ENCODE peak calls at places on chromosome 21, in nine cellular contexts. One of them, this sample, is unnamed.

GRCh38 chr21:35342440-35342839 is 293.3 kb upstream of the RUNX1 start:
- DNase-seq in fibroblast of lung: no peak
- DNase-seq in IMR-90: no peak
- DNase-seq in kidney: no peak
- DNase-seq in heart left ventricle: no peak
- DNase-seq in psoas muscle: no peak
- DNase-seq in ovary: no peak
- DNase-seq in Peyer's patch: no peak
- DNase-seq in transverse colon: no peak
- DNase-seq in this sample: no peak

GRCh38 chr21:33902349-33902748 is 13.3 kb downstream of the ATP5PO start:
- DNase-seq in fibroblast of lung: no peak
- DNase-seq in IMR-90: no peak
- DNase-seq in heart left ventricle: no peak
- DNase-seq in Peyer's patch: peak; percentile 41
- DNase-seq in psoas muscle: peak; percentile 58
- DNase-seq in kidney: no peak
- DNase-seq in transverse colon: no peak
- DNase-seq in ovary: no peak
- DNase-seq in this sample: no peak

GRCh38 chr21:33761104-33762036 is 119.1 kb downstream of the ITSN1 start:
- DNase-seq in heart left ventricle: no peak
- DNase-seq in fibroblast of lung: peak; percentile 97
- DNase-seq in psoas muscle: no peak
- DNase-seq in Peyer's patch: peak; percentile 49
- DNase-seq in ovary: no peak
- DNase-seq in transverse colon: no peak
- DNase-seq in kidney: no peak
- DNase-seq in IMR-90: peak; percentile 99
- DNase-seq in this sample: peak; percentile 34

GRCh38 chr21:35106246-35106835 is 57.2 kb upstream of the RUNX1 start:
- DNase-seq in heart left ventricle: peak; percentile 54
- DNase-seq in transverse colon: no peak
- DNase-seq in Peyer's patch: no peak
- DNase-seq in psoas muscle: no peak
- DNase-seq in IMR-90: no peak
- DNase-seq in fibroblast of lung: no peak
- DNase-seq in ovary: no peak
- DNase-seq in kidney: no peak
- DNase-seq in this sample: peak; percentile 10

GRCh38 chr21:39908265-39908923 is 41.2 kb downstream of the PCP4 start:
- DNase-seq in heart left ventricle: no peak
- DNase-seq in fibroblast of lung: no peak
- DNase-seq in ovary: no peak
- DNase-seq in Peyer's patch: no peak
- DNase-seq in transverse colon: no peak
- DNase-seq in IMR-90: no peak
- DNase-seq in kidney: no peak
- DNase-seq in psoas muscle: no peak
- DNase-seq in this sample: no peak

GRCh38 chr21:45858180-45858579 is 123.4 kb upstream of the COL6A1 start:
- DNase-seq in fibroblast of lung: no peak
- DNase-seq in Peyer's patch: no peak
- DNase-seq in transverse colon: no peak
- DNase-seq in IMR-90: no peak
- DNase-seq in kidney: no peak
- DNase-seq in ovary: no peak
- DNase-seq in psoas muscle: no peak
- DNase-seq in heart left ventricle: no peak
- DNase-seq in this sample: no peak

GRCh38 chr21:34807146-34807880 is 138.5 kb downstream of the CLIC6 start:
- DNase-seq in ovary: no peak
- DNase-seq in Peyer's patch: peak; percentile 58
- DNase-seq in kidney: no peak
- DNase-seq in psoas muscle: no peak
- DNase-seq in heart left ventricle: no peak
- DNase-seq in IMR-90: peak; percentile 97
- DNase-seq in transverse colon: no peak
- DNase-seq in fibroblast of lung: peak; percentile 94
- DNase-seq in this sample: no peak

GRCh38 chr21:37620401-37620800 is 253.8 kb downstream of the DYRK1A start:
- DNase-seq in transverse colon: no peak
- DNase-seq in psoas muscle: no peak
- DNase-seq in ovary: no peak
- DNase-seq in heart left ventricle: no peak
- DNase-seq in Peyer's patch: no peak
- DNase-seq in fibroblast of lung: peak; percentile 8
- DNase-seq in kidney: no peak
- DNase-seq in IMR-90: no peak
- DNase-seq in this sample: no peak

GRCh38 chr21:34834852-34835501 is 166.2 kb downstream of the CLIC6 start:
- DNase-seq in IMR-90: no peak
- DNase-seq in transverse colon: no peak
- DNase-seq in Peyer's patch: no peak
- DNase-seq in fibroblast of lung: no peak
- DNase-seq in heart left ventricle: no peak
- DNase-seq in psoas muscle: no peak
- DNase-seq in ovary: no peak
- DNase-seq in kidney: peak; percentile 76
- DNase-seq in this sample: no peak

GRCh38 chr21:33355996-33356395 is 31.2 kb downstream of the IFNAR1 start:
- DNase-seq in psoas muscle: no peak
- DNase-seq in ovary: no peak
- DNase-seq in IMR-90: no peak
- DNase-seq in heart left ventricle: no peak
- DNase-seq in kidney: no peak
- DNase-seq in Peyer's patch: no peak
- DNase-seq in transverse colon: no peak
- DNase-seq in fibroblast of lung: no peak
- DNase-seq in this sample: no peak

GRCh38 chr21:26007911-26008579 is 162.5 kb downstream of the APP start:
- DNase-seq in heart left ventricle: no peak
- DNase-seq in kidney: no peak
- DNase-seq in IMR-90: peak; percentile 24
- DNase-seq in fibroblast of lung: peak; percentile 74
- DNase-seq in transverse colon: no peak
- DNase-seq in Peyer's patch: no peak
- DNase-seq in ovary: no peak
- DNase-seq in psoas muscle: no peak
- DNase-seq in this sample: no peak

GRCh38 chr21:17539323-17539722 is 26.5 kb downstream of the CXADR start:
- DNase-seq in kidney: no peak
- DNase-seq in Peyer's patch: no peak
- DNase-seq in psoas muscle: no peak
- DNase-seq in ovary: no peak
- DNase-seq in fibroblast of lung: no peak
- DNase-seq in transverse colon: no peak
- DNase-seq in IMR-90: no peak
- DNase-seq in heart left ventricle: no peak
- DNase-seq in this sample: no peak

GRCh38 chr21:29077651-29078090 is 4.2 kb upstream of the CCT8 start:
- DNase-seq in Peyer's patch: no peak
- DNase-seq in transverse colon: no peak
- DNase-seq in IMR-90: peak; percentile 48
- DNase-seq in ovary: no peak
- DNase-seq in kidney: no peak
- DNase-seq in fibroblast of lung: peak; percentile 58
- DNase-seq in heart left ventricle: no peak
- DNase-seq in psoas muscle: no peak
- DNase-seq in this sample: no peak

GRCh38 chr21:28871388-28872015 is 121.2 kb downstream of the LTN1 start:
- DNase-seq in fibroblast of lung: no peak
- DNase-seq in kidney: no peak
- DNase-seq in IMR-90: peak; percentile 51
- DNase-seq in ovary: no peak
- DNase-seq in heart left ventricle: no peak
- DNase-seq in Peyer's patch: no peak
- DNase-seq in transverse colon: peak; percentile 18
- DNase-seq in psoas muscle: no peak
- DNase-seq in this sample: no peak

GRCh38 chr21:22200378-22201092 is 1202.3 kb downstream of the NCAM2 start:
- DNase-seq in fibroblast of lung: no peak
- DNase-seq in IMR-90: no peak
- DNase-seq in psoas muscle: no peak
- DNase-seq in transverse colon: no peak
- DNase-seq in kidney: no peak
- DNase-seq in Peyer's patch: no peak
- DNase-seq in heart left ventricle: no peak
- DNase-seq in ovary: no peak
- DNase-seq in this sample: no peak

GRCh38 chr21:25496825-25497482 is 110.3 kb downstream of the MRPL39 start:
- DNase-seq in Peyer's patch: no peak
- DNase-seq in kidney: no peak
- DNase-seq in transverse colon: no peak
- DNase-seq in IMR-90: peak; percentile 77
- DNase-seq in psoas muscle: no peak
- DNase-seq in fibroblast of lung: peak; percentile 74
- DNase-seq in heart left ventricle: no peak
- DNase-seq in ovary: no peak
- DNase-seq in this sample: no peak

GRCh38 chr21:15557925-15558324 is 171.9 kb upstream of the USP25 start:
- DNase-seq in fibroblast of lung: no peak
- DNase-seq in psoas muscle: no peak
- DNase-seq in ovary: no peak
- DNase-seq in Peyer's patch: no peak
- DNase-seq in IMR-90: no peak
- DNase-seq in kidney: no peak
- DNase-seq in heart left ventricle: no peak
- DNase-seq in transverse colon: no peak
- DNase-seq in this sample: no peak

GRCh38 chr21:31498985-31499384 is 154.9 kb upstream of the TIAM1 start:
- DNase-seq in fibroblast of lung: no peak
- DNase-seq in heart left ventricle: no peak
- DNase-seq in kidney: no peak
- DNase-seq in Peyer's patch: no peak
- DNase-seq in transverse colon: no peak
- DNase-seq in IMR-90: no peak
- DNase-seq in psoas muscle: no peak
- DNase-seq in ovary: no peak
- DNase-seq in this sample: no peak
- TF ChIP-seq CTCF in fibroblast of lung: no peak
- TF ChIP-seq CTCF in heart left ventricle: no peak
- TF ChIP-seq CTCF in kidney: no peak
- TF ChIP-seq CTCF in Peyer's patch: no peak
- TF ChIP-seq CTCF in transverse colon: no peak
- TF ChIP-seq CTCF in IMR-90: no peak
- TF ChIP-seq CTCF in psoas muscle: no peak
- TF ChIP-seq CTCF in ovary: no peak
- TF ChIP-seq CTCF in this sample: no peak

DNA sequence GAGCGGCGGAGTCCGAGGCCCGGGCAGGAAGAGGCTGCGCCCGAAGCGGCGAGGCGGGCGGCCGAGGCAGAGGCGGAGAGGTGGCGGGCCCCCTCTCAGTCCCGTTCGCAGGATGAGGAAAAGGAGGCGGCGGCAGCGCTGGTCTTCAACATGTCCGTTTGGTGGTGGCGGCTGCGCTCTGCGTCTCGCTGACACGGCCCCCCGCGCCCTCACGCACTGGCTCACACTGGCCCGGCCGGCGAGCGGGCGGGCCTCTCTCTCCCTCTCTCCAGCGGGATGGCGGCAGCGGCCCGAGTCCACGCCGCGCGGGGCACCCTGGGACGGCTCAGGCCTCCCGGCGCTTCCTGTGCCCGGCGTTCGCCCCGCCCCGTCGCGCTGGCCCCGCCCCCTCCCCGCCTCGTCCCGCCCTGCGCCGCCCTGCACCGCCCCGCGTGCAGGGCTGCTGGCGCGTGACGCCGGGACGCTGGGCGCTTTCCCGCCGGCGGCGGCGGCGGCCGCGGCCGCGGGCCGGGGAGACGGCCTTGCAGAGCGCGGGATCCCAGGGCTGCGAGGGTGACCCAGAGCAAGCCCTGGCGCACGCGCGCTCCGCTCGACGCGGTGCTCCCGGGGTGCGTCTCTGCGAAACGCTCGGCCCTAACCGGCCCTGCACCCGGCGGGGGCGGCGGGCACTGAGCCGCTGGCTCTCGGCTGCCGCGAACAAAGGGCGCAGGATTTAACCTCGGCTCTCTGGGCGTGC is at the start of gene SCAF4:
- DNase-seq in kidney: peak; percentile 96
- DNase-seq in heart left ventricle: peak; percentile 93
- DNase-seq in ovary: peak; percentile 90
- DNase-seq in IMR-90: peak; percentile 87
- DNase-seq in psoas muscle: peak; percentile 96
- DNase-seq in fibroblast of lung: peak; percentile 87
- DNase-seq in Peyer's patch: peak; percentile 95
- DNase-seq in transverse colon: peak; percentile 92
- DNase-seq in this sample: peak; percentile 93
- H3K4me3 ChIP-seq in kidney: peak within 1 kb of the TSS; percentile 78
- H3K4me3 ChIP-seq in heart left ventricle: peak within 1 kb of the TSS; percentile 85
- H3K4me3 ChIP-seq in ovary: peak within 1 kb of the TSS; percentile 96
- H3K4me3 ChIP-seq in IMR-90: peak within 1 kb of the TSS; percentile 92
- H3K4me3 ChIP-seq in psoas muscle: peak within 1 kb of the TSS; percentile 98
- H3K4me3 ChIP-seq in fibroblast of lung: peak within 1 kb of the TSS; percentile 92
- H3K4me3 ChIP-seq in Peyer's patch: peak within 1 kb of the TSS; percentile 94
- H3K4me3 ChIP-seq in transverse colon: peak within 1 kb of the TSS; percentile 49
- H3K4me3 ChIP-seq in this sample: peak within 1 kb of the TSS; percentile 99

DNA sequence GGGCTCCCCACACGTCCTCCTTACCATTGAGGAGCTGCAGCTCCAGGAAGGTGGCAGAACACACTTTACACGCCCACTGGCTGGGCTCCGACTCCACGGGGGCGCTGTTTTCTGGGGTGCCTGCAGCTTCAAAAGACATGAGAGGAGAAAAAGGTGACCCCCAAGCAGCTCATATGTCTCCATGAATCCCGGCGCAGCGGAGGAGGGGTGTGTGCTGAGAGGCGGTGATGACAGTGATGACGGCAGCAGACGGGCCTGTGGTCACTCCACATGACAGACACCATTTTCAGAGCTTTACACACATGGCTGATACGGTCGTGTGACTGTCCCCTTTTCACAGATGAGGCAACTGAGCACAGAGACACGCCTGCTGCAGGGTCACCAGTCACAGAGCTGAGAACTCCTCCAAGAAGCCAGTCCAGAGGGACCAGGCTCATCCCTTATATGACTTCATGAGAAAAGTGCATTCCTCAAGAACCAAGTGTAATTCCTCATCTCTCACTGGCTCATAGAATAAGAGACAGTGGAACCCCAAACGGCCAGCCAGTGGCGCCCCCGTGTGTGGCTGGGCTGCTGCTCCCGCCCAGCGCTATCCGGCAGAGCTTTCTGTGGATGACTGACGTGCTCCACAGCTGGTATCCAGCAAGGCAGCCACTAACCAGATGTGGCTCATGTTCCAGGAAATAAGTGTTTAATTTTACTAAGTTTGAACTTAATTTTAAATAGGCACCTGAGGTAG is 31.9 kb downstream of the PRDM15 start:
- DNase-seq in IMR-90: peak; percentile 28
- DNase-seq in fibroblast of lung: peak; percentile 49
- DNase-seq in psoas muscle: no peak
- DNase-seq in transverse colon: no peak
- DNase-seq in kidney: no peak
- DNase-seq in ovary: no peak
- DNase-seq in Peyer's patch: no peak
- DNase-seq in heart left ventricle: no peak
- DNase-seq in this sample: no peak
- H3K4me1 ChIP-seq in IMR-90: no peaks in the 10 kb centered on the region
- H3K4me1 ChIP-seq in fibroblast of lung: no peaks in the 10 kb centered on the region
- H3K4me1 ChIP-seq in psoas muscle: no peaks in the 10 kb centered on the region
- H3K4me1 ChIP-seq in transverse colon: no peaks in the 10 kb centered on the region
- H3K4me1 ChIP-seq in kidney: no peaks in the 10 kb centered on the region
- H3K4me1 ChIP-seq in ovary: peaks cover 1% of the 10 kb centered on the region
- H3K4me1 ChIP-seq in Peyer's patch: no peaks in the 10 kb centered on the region
- H3K4me1 ChIP-seq in heart left ventricle: no peaks in the 10 kb centered on the region
- H3K4me1 ChIP-seq in this sample: no peaks in the 10 kb centered on the region

GRCh38 chr21:38805282-38806152 is at the start of gene ETS2:
- DNase-seq in kidney: peak; percentile 98
- DNase-seq in heart left ventricle: peak; percentile 95
- DNase-seq in psoas muscle: peak; percentile 95
- DNase-seq in IMR-90: peak; percentile 92
- DNase-seq in transverse colon: peak; percentile 93
- DNase-seq in fibroblast of lung: peak; percentile 96
- DNase-seq in ovary: peak; percentile 93
- DNase-seq in Peyer's patch: peak; percentile 94
- DNase-seq in this sample: peak; percentile 91
- TF ChIP-seq CTCF in kidney: peak; percentile 14
- TF ChIP-seq CTCF in heart left ventricle: no peak
- TF ChIP-seq CTCF in psoas muscle: no peak
- TF ChIP-seq CTCF in IMR-90: no peak
- TF ChIP-seq CTCF in transverse colon: no peak
- TF ChIP-seq CTCF in fibroblast of lung: no peak
- TF ChIP-seq CTCF in ovary: no peak
- TF ChIP-seq CTCF in Peyer's patch: no peak
- TF ChIP-seq CTCF in this sample: no peak

This sample was measured in heart right ventricle.